ENCODE peak calls at places on chromosomes 1 and 21, in ten cellular contexts. Z is stomach, B is lung, D is lower lobe of right lung, C is breast epithelium, W is heart left ventricle, H is ovary, L is pancreas, K is hepatocyte, X is esophagus muscularis mucosa. Q is an unnamed sample. For H3K4me1 and H3K9me3, the result is how much of the 10 kb centered on the place peaks cover.

GRCh38 chr1:17363771-17364170 is 8.2 kb upstream of the PADI6 start:
- DNase-seq in H (no peak), L (no peak), K (no peak), D (no peak), X (no peak), B (no peak), Z (no peak), C (no peak), W (no peak), Q (no peak)

GRCh38 chr1:231918239-231919015 is 291.8 kb downstream of the DISC1 start:
- DNase-seq in Z (no peak), C (no peak), W (no peak), K (no peak), X (no peak), B (no peak), D (no peak), H (no peak), L (no peak), Q (no peak)

GRCh38 chr1:7229696-7230095 is 444.4 kb downstream of the CAMTA1 start:
- DNase-seq in L (no peak), Z (no peak), X (peak), H (no peak), C (no peak), B (no peak), D (no peak), K (no peak), W (no peak), Q (peak)

GRCh38 chr1:168498159-168498609 is 45.6 kb downstream of the XCL2 start:
- DNase-seq in H (no peak), Z (no peak), L (no peak), W (no peak), C (no peak), B (no peak), K (peak), X (no peak), D (no peak), Q (no peak)

GRCh38 chr21:45041351-45041805 is 33.0 kb upstream of the ADARB1 start:
- DNase-seq in B (peak), H (peak), W (no peak), K (peak), Z (peak), L (peak), X (peak), C (peak), D (peak), Q (peak)

GRCh38 chr1:22323846-22324504 is 127.7 kb upstream of the ZBTB40 start:
- DNase-seq in W (no peak), Z (peak), C (no peak), H (no peak), L (no peak), B (no peak), X (no peak), D (no peak), K (no peak), Q (no peak)

GRCh38 chr1:9691108-9691445 is 39.5 kb downstream of the PIK3CD start:
- DNase-seq in K (no peak), L (no peak), Z (no peak), C (no peak), W (no peak), D (no peak), B (no peak), X (no peak), H (no peak), Q (no peak)

GRCh38 chr1:111227875-111228747 is 598 bp downstream of the CHI3L2 start:
- DNase-seq in B (no peak), Z (peak), K (peak), X (no peak), H (no peak), D (no peak), W (peak), L (peak), C (peak), Q (no peak)

GRCh38 chr1:155776414-155776813 is 80.6 kb downstream of the GON4L start:
- DNase-seq in D (no peak), B (no peak), L (no peak), Z (no peak), C (no peak), H (no peak), W (no peak), K (no peak), X (no peak), Q (no peak)

GRCh38 chr1:3520419-3521378 is 66.2 kb downstream of the ARHGEF16 start:
- DNase-seq in W (no peak), D (no peak), C (no peak), L (no peak), X (no peak), Z (no peak), K (no peak), H (no peak), B (no peak), Q (no peak)

GRCh38 chr1:15524283-15525042 is 448 bp upstream of the CASP9 start:
- DNase-seq in C (peak), H (peak), X (peak), L (peak), W (peak), K (peak), B (peak), Z (peak), D (peak), Q (peak)

GRCh38 chr1:217138839-217139466 is 415.7 kb upstream of the ESRRG start:
- DNase-seq in K (no peak), W (no peak), H (no peak), X (no peak), C (no peak), L (no peak), B (no peak), Z (no peak), D (no peak), Q (no peak)

GRCh38 chr1:10211805-10212405 is 1.5 kb downstream of the KIF1B start:
- DNase-seq in Z (no peak), X (no peak), K (peak), W (peak), D (no peak), L (no peak), H (no peak), C (no peak), B (no peak), Q (peak)

GRCh38 chr21:21860888-21861287 is 862.7 kb downstream of the NCAM2 start:
- DNase-seq in C (no peak), B (no peak), Z (no peak), K (no peak), D (no peak), L (no peak), X (no peak), H (no peak), W (no peak), Q (no peak)

GRCh38 chr1:164137273-164137947 is 421.6 kb upstream of the PBX1 start:
- DNase-seq in C (no peak), X (no peak), Z (no peak), B (no peak), K (no peak), D (no peak), W (no peak), L (no peak), H (no peak), Q (no peak)

GRCh38 chr1:61782771-61783170 is 40.5 kb downstream of the PATJ start:
- DNase-seq in D (no peak), Z (no peak), B (no peak), L (no peak), C (no peak), K (no peak), X (no peak), H (no peak), W (no peak), Q (no peak)

GRCh38 chr21:36325373-36326010 is 5.5 kb downstream of the MORC3 start:
- DNase-seq in C (no peak), L (no peak), K (no peak), H (no peak), W (no peak), B (no peak), D (no peak), Z (no peak), X (no peak), Q (no peak)

GRCh38 chr1:180927841-180928240 is 15.1 kb downstream of the KIAA1614 start:
- DNase-seq in L (no peak), K (no peak), B (no peak), H (no peak), D (no peak), W (no peak), X (no peak), C (no peak), Z (no peak), Q (no peak)
- H3K4me1 ChIP-seq in L (under half), K (under half), B (under half), H (under half), D (under half), W (under half), X (under half), C (under half), Z (under half), Q (under half)

GRCh38 chr1:215005078-215005477 is 77.5 kb upstream of the KCNK2 start:
- DNase-seq in D (no peak), B (no peak), L (no peak), C (no peak), W (no peak), K (peak), H (no peak), X (no peak), Z (peak), Q (no peak)

GRCh38 chr1:215005656-215006335 is 76.7 kb upstream of the KCNK2 start:
- DNase-seq in L (no peak), W (no peak), X (no peak), C (no peak), D (no peak), Z (no peak), H (no peak), K (no peak), B (no peak), Q (no peak)

GRCh38 chr1:215004121-215004837 is 78.3 kb upstream of the KCNK2 start:
- DNase-seq in W (no peak), Z (no peak), H (no peak), L (no peak), K (peak), D (no peak), B (no peak), C (no peak), X (no peak), Q (no peak)

GRCh38 chr1:215003686-215004085 is 78.9 kb upstream of the KCNK2 start:
- DNase-seq in B (no peak), Z (no peak), H (no peak), L (no peak), K (no peak), C (no peak), X (no peak), W (no peak), D (no peak), Q (no peak)

DNA sequence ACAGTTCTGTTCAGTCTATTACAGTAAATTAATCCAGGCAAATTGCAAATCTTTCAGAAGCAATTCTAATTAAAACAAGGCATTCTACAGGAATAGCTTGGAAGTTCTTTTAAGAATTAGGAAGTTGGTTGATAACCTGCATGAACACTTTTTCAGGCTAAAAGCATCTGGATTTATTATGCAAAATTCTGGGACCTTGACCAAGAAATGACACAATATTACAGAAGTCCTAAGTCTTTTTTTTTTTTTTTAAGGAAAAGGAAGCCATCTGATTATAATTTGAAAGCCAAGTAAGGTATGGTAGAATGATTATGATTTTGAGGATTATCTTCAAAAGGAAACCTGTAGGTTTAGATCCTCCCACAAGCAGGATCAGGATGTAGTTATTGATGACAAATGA is 74.7 kb upstream of the KCNK2 start:
- DNase-seq in C (no peak), L (no peak), K (no peak), Z (no peak), X (no peak), B (no peak), H (no peak), D (no peak), W (no peak), Q (no peak)
- H3K9me3 ChIP-seq in C (under half), L (under half), K (under half), Z (under half), X (under half), B (under half), H (under half), D (under half), W (under half), Q (under half)

GRCh38 chr1:1666526-1666925 is 7.7 kb upstream of the CDK11B start:
- DNase-seq in H (peak), Z (peak), L (no peak), C (no peak), B (no peak), X (no peak), W (no peak), K (no peak), D (peak), Q (no peak)

GRCh38 chr1:1664941-1665814 is 6.4 kb upstream of the CDK11B start:
- DNase-seq in L (no peak), K (no peak), W (no peak), C (no peak), D (peak), X (no peak), Z (no peak), H (peak), B (no peak), Q (no peak)

GRCh38 chr1:1670866-1671265 is 12.1 kb upstream of the CDK11B start:
- DNase-seq in D (peak), C (no peak), Z (peak), W (no peak), B (no peak), K (no peak), L (no peak), H (peak), X (no peak), Q (no peak)

GRCh38 chr1:1669468-1670440 is 10.9 kb upstream of the CDK11B start:
- DNase-seq in B (no peak), C (no peak), K (no peak), X (no peak), D (peak), W (peak), Z (peak), L (no peak), H (peak), Q (no peak)

DNA sequence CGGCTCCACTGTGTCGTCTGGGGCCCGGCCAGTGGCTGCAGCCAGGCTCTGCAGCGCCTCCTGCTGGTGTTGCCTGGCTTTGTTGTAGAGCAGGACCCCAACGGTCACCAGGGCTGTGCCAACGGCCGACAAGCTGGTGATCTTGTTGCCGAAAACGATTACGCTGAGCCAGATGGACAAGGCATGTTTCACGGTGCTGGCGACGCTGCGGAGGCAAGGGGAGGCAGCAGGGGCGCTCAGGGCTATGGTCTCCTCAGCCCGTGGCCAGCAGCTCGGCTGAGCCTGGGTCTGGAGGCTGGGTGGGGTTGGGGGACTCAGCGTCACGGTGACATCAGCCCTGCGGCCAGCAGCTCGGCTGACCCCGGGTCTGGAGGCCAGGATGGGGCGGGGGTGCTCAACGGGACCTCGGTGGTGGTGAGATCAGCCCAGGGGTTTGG is 7.0 kb upstream of the CDK11B start:
- DNase-seq in D (peak), W (no peak), Z (peak), L (no peak), B (no peak), H (peak), C (no peak), K (no peak), X (no peak), Q (no peak)
- TF ChIP-seq CTCF in D (peak), W (peak), Z (no peak), L (no peak), B (no peak), H (peak), C (no peak), K (peak), X (no peak), Q (peak)

GRCh38 chr1:56385314-56385713 is 194.0 kb downstream of the PLPP3 start:
- DNase-seq in B (no peak), W (no peak), D (no peak), Z (no peak), X (no peak), K (no peak), C (no peak), L (no peak), H (no peak), Q (no peak)
- H3K4me1 ChIP-seq in B (under half), W (under half), D (under half), Z (under half), X (under half), K (under half), C (under half), L (under half), H (under half), Q (under half)